ENCODE peak calls at places on chromosomes 11 and 22, in four cellular contexts. M is sigmoid colon, N is esophagus muscularis mucosa, T is K562. K is an unnamed sample.

GRCh38 chr11:33476945-33477584 is 219.9 kb downstream of the HIPK3 start:
- DNase-seq in M (no peak), T (no peak), N (no peak), K (no peak)

GRCh38 chr11:124070906-124071621 is 29.9 kb upstream of the OR10G7 start:
- DNase-seq in M (peak; percentile 75), T (peak; percentile 49), N (no peak), K (peak; percentile 53)

GRCh38 chr22:44313385-44314006 is 745 bp upstream of the SHISAL1 start:
- DNase-seq in M (no peak), T (no peak), N (no peak), K (no peak)

GRCh38 chr11:118098996-118099837 is 12.5 kb upstream of the SMIM35 start:
- DNase-seq in T (peak; percentile 32), N (no peak), M (peak; percentile 54), K (no peak)

GRCh38 chr11:31060880-31061279 is 308.7 kb downstream of the DCDC1 start:
- DNase-seq in T (no peak), N (no peak), M (no peak), K (no peak)

GRCh38 chr11:128763224-128763623 is 69.4 kb downstream of the FLI1 start:
- DNase-seq in M (no peak), N (no peak), T (no peak), K (no peak)

GRCh38 chr11:116607027-116607426 is 165.8 kb downstream of the BUD13 start:
- DNase-seq in N (no peak), M (no peak), T (no peak), K (no peak)

GRCh38 chr22:19663286-19663815 is 51.0 kb upstream of the SEPTIN5 start:
- DNase-seq in M (no peak), N (no peak), T (no peak), K (peak; percentile 13)

GRCh38 chr11:65982824-65983588 is 19.0 kb downstream of the EIF1AD start:
- DNase-seq in T (no peak), N (no peak), M (peak; percentile 56), K (no peak)

GRCh38 chr11:87125257-87125656 is 87.5 kb downstream of the TMEM135 start:
- DNase-seq in N (no peak), T (no peak), M (no peak), K (no peak)

GRCh38 chr11:72314600-72315386 is 70.8 kb upstream of the PHOX2A start:
- DNase-seq in M (no peak), N (no peak), T (peak; percentile 61), K (no peak)

GRCh38 chr11:117868815-117869642 is 7.4 kb downstream of the FXYD6 start:
- DNase-seq in N (peak; percentile 87), M (no peak), T (no peak), K (no peak)

GRCh38 chr11:11533751-11534150 is 88.1 kb downstream of the GALNT18 start:
- DNase-seq in N (no peak), T (no peak), M (no peak), K (no peak)

GRCh38 chr11:11027271-11027670 is 169.4 kb upstream of the ZBED5 start:
- DNase-seq in T (no peak), M (no peak), N (no peak), K (no peak)

GRCh38 chr22:43042101-43042780 is 27.3 kb upstream of the PACSIN2 start:
- DNase-seq in T (no peak), M (no peak), N (no peak), K (no peak)

GRCh38 chr11:47004595-47005033 is 68.1 kb downstream of the CSTPP1 start:
- DNase-seq in N (peak; percentile 93), M (peak; percentile 97), T (peak; percentile 27), K (peak; percentile 65)
- TF ChIP-seq EP300 in N (no peak), M (peak; percentile 92), T (peak; percentile 84), K (no peak)

GRCh38 chr22:35477911-35478582 is 62.6 kb upstream of the RASD2 start:
- DNase-seq in T (peak; percentile 20), N (no peak), M (peak; percentile 95), K (peak; percentile 48)
- TF ChIP-seq EP300 in T (peak; percentile 13), N (no peak), M (peak; percentile 85), K (no peak)

GRCh38 chr11:119727523-119728081 is 1.4 kb downstream of the NECTIN1 start:
- DNase-seq in M (no peak), N (no peak), T (peak; percentile 39), K (no peak)

GRCh38 chr11:119728226-119728626 is 774 bp downstream of the NECTIN1 start:
- DNase-seq in M (no peak), T (no peak), N (no peak), K (no peak)

GRCh38 chr11:119729581-119730346 is 764 bp upstream of the NECTIN1 start:
- DNase-seq in M (peak; percentile 81), T (no peak), N (no peak), K (no peak)

GRCh38 chr11:119730347-119730613 is 1.3 kb upstream of the NECTIN1 start:
- DNase-seq in T (no peak), N (no peak), M (no peak), K (no peak)

GRCh38 chr11:119728651-119729580 is at the start of gene NECTIN1:
- DNase-seq in T (peak; percentile 90), N (peak; percentile 97), M (peak; percentile 93), K (peak; percentile 86)
- TF ChIP-seq EP300 in T (no peak), N (no peak), M (no peak), K (peak; percentile 90)

DNA sequence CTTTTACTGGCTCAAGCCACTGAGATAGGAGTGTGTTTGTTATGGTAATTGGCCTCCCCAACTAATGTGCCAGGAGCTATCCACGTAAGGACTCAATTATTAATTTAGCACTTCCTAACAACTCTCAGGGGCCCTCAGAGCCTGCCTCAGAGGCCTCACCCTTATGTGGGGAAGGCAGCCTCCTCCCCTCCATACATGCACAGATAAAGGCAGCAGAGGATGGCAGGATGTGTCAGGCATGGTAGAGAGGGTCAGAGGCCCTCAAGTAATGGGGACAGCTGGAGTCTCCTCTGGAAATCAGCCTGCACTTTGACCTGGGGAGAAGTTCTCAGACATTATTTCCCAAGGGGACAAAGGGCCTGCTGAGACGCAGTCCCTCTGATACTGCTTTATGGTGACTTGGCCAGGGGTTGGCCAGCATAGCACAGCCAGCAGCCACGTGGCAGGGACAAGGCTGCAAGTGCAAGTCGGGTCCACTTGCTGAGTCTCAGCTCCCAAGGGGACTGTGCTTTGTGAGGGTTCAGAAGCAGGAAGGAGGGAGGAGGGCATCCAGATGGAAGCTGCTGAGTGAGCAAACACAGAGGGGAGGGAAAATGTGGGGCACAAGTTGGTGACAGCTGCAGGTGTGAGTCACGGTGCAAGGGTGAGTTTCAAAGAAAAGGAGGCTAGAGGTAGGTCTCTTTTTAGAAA is 17.0 kb downstream of the MOGAT2 start:
- DNase-seq in N (no peak), M (no peak), T (no peak), K (no peak)
- TF ChIP-seq EP300 in N (no peak), M (no peak), T (no peak), K (no peak)